ENCODE peak calls at places on chromosome 5, in eight cellular contexts. O, F, H, E, P, J, Z and S are unnamed samples. For H3K4me1, the result is how much of the 10 kb centered on the place peaks cover.

GRCh38 chr5:77588175-77588574 is 50.3 kb downstream of the OTP start:
- DNase-seq in H (no peak), J (no peak), Z (no peak), E (no peak), O (no peak), F (no peak), P (no peak), S (no peak)

GRCh38 chr5:176621661-176622079 is 8.7 kb downstream of the SNCB start:
- DNase-seq in E (no peak), F (no peak), P (peak), J (no peak), H (no peak), Z (no peak), O (no peak), S (peak)

GRCh38 chr5:40333459-40334241 is 346.1 kb upstream of the PTGER4 start:
- DNase-seq in E (no peak), F (no peak), Z (no peak), O (no peak), P (no peak), H (no peak), J (no peak), S (no peak)

GRCh38 chr5:51194626-51195025 is 188.6 kb upstream of the ISL1 start:
- DNase-seq in F (no peak), P (peak), E (no peak), O (no peak), H (no peak), J (no peak), Z (no peak), S (no peak)

GRCh38 chr5:1011226-1011631 is 2.6 kb downstream of the NKD2 start:
- DNase-seq in P (peak), H (no peak), Z (peak), E (peak), F (peak), J (peak), O (peak), S (no peak)

GRCh38 chr5:137217599-137218200 is 281.4 kb downstream of the SPOCK1 start:
- DNase-seq in E (no peak), O (no peak), J (no peak), F (no peak), Z (no peak), H (no peak), P (no peak), S (no peak)

GRCh38 chr5:182126-182525 is 9.2 kb upstream of the LRRC14B start:
- DNase-seq in H (no peak), J (no peak), Z (no peak), O (no peak), P (no peak), E (no peak), F (no peak), S (no peak)

GRCh38 chr5:180831139-180832080 is 28.8 kb upstream of the MGAT1 start:
- DNase-seq in E (peak), Z (peak), F (peak), H (peak), O (peak), P (peak), J (peak), S (peak)

GRCh38 chr5:120684213-120684612 is 220.1 kb downstream of the PRR16 start:
- DNase-seq in P (no peak), Z (no peak), F (no peak), J (no peak), O (no peak), E (no peak), H (no peak), S (peak)

GRCh38 chr5:37996918-37997317 is 157.1 kb upstream of the GDNF start:
- DNase-seq in J (no peak), F (no peak), O (no peak), P (no peak), Z (no peak), E (no peak), H (no peak), S (no peak)

GRCh38 chr5:118832974-118833373 is 155.4 kb downstream of the DTWD2 start:
- DNase-seq in F (no peak), P (no peak), H (no peak), O (no peak), J (no peak), Z (no peak), E (no peak), S (no peak)

GRCh38 chr5:66818935-66819328 is 222.7 kb downstream of the MAST4 start:
- DNase-seq in P (no peak), Z (no peak), E (no peak), H (no peak), O (no peak), F (no peak), J (no peak), S (no peak)

GRCh38 chr5:13566903-13567339 is 377.6 kb downstream of the DNAH5 start:
- DNase-seq in F (no peak), E (no peak), J (no peak), P (no peak), O (no peak), H (no peak), Z (no peak), S (no peak)

GRCh38 chr5:42021119-42021518 is 96.0 kb downstream of the FBXO4 start:
- DNase-seq in F (no peak), O (no peak), H (no peak), J (no peak), Z (no peak), P (no peak), E (no peak), S (peak)

GRCh38 chr5:39005566-39006232 is 68.5 kb downstream of the RICTOR start:
- DNase-seq in O (peak), P (no peak), J (no peak), H (no peak), Z (no peak), E (no peak), F (no peak), S (no peak)

GRCh38 chr5:146662229-146662628 is 146.2 kb upstream of the GPR151 start:
- DNase-seq in E (no peak), F (no peak), H (no peak), Z (no peak), O (peak), P (no peak), J (no peak), S (no peak)

GRCh38 chr5:118862596-118862995 is 125.8 kb downstream of the DTWD2 start:
- DNase-seq in Z (no peak), O (no peak), H (no peak), J (no peak), E (no peak), P (no peak), F (no peak), S (no peak)

GRCh38 chr5:40240111-40240510 is 439.6 kb upstream of the PTGER4 start:
- DNase-seq in F (no peak), O (no peak), P (no peak), J (no peak), H (no peak), E (no peak), Z (no peak), S (no peak)

GRCh38 chr5:143309661-143310431 is 93.6 kb downstream of the NR3C1 start:
- DNase-seq in J (no peak), E (no peak), Z (no peak), F (no peak), H (no peak), P (no peak), O (no peak), S (no peak)

GRCh38 chr5:160516696-160517530 is 95.3 kb downstream of the PTTG1 start:
- DNase-seq in J (no peak), P (no peak), E (no peak), F (no peak), O (no peak), H (no peak), Z (no peak), S (no peak)

GRCh38 chr5:43661102-43661501 is 58.1 kb downstream of the NNT start:
- DNase-seq in O (peak), Z (peak), F (no peak), H (no peak), E (no peak), J (no peak), P (peak), S (peak)

GRCh38 chr5:65925094-65925600 is 1.2 kb upstream of the ERBIN start:
- DNase-seq in O (peak), H (peak), J (peak), P (no peak), E (peak), Z (peak), F (peak), S (peak)

GRCh38 chr5:151597749-151598148 is 6.6 kb upstream of the FAT2 start:
- DNase-seq in H (no peak), P (no peak), Z (no peak), E (no peak), J (no peak), F (no peak), O (no peak), S (peak)

GRCh38 chr5:140855772-140856674 is at the start of gene PCDHA10:
- DNase-seq in H (no peak), J (no peak), Z (no peak), E (no peak), F (no peak), P (no peak), O (peak), S (no peak)

GRCh38 chr5:131286400-131286715 is 22.5 kb downstream of the CDC42SE2 start:
- DNase-seq in P (no peak), Z (no peak), O (no peak), F (no peak), E (no peak), J (no peak), H (no peak), S (no peak)

GRCh38 chr5:34591723-34592122 is 64.4 kb upstream of the RAI14 start:
- DNase-seq in P (no peak), F (no peak), E (no peak), O (no peak), H (no peak), Z (no peak), J (no peak), S (no peak)

DNA sequence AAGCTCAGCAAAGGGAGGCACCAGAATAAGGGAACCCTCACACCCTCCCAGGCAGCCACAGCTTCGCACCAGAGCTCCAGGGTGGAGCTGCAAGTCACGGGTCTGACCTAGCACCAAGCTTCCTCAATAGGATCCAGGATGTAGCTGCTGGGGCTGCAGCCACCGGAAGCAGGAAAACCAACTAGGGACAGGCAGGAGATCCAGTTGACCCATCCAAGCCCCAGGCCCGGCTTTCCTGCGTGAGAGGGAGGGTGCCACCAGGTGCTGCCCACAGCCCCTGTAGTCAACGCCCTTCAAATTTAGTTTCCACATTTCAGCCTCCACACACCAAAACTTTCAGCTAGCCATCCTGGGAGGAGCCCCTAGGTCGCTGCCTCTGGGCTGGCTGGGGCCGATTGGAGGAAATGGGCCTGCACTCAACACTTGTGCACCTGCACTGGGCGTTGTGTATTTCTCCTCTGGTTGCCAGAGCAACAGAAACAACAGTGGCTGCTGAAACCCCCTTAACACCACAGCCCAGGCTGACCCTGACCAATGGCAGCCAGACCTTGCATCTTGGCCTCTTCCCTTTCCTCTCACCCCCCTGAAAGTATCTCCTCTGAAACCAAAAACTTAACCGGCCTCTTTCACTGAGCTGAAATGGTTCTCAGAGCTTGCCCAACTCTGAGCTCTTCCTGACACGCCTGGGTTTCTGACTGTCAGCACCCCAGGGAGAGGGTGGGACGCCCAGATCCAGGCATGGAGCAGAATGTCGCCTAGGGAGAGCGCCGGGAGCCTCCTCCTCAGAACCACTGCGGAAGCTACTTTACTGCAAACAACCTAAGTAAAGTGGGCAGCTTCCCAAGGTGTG is 226.5 kb upstream of the MAP3K1 start:
- DNase-seq in H (peak), F (peak), E (peak), P (no peak), Z (no peak), J (peak), O (peak), S (no peak)
- H3K4me3 ChIP-seq in H (no peak), F (no peak), E (no peak), P (no peak), Z (no peak), J (no peak), O (peak), S (no peak)

GRCh38 chr5:135244620-135245021 is 154.4 kb downstream of the MACROH2A1 start:
- DNase-seq in E (peak), P (no peak), H (no peak), Z (peak), J (peak), O (no peak), F (peak), S (peak)

GRCh38 chr5:135246923-135247795 is 151.9 kb downstream of the MACROH2A1 start:
- DNase-seq in E (peak), J (peak), H (no peak), Z (no peak), F (peak), P (no peak), O (no peak), S (peak)

GRCh38 chr5:135248801-135249231 is 150.2 kb downstream of the MACROH2A1 start:
- DNase-seq in E (peak), Z (no peak), H (no peak), O (no peak), P (no peak), F (peak), J (peak), S (peak)

GRCh38 chr5:135245521-135246499 is 153.2 kb downstream of the MACROH2A1 start:
- DNase-seq in J (peak), F (no peak), H (no peak), E (peak), Z (peak), P (no peak), O (no peak), S (peak)

GRCh38 chr5:135246605-135246922 is 152.5 kb downstream of the MACROH2A1 start:
- DNase-seq in Z (no peak), J (peak), E (no peak), O (no peak), H (no peak), F (peak), P (no peak), S (no peak)
- H3K4me1 ChIP-seq in Z (under half), J (half or more), E (half or more), O (under half), H (under half), F (under half), P (half or more), S (under half)

GRCh38 chr5:172897691-172898512 is 61.3 kb upstream of the RPL26L1 start:
- DNase-seq in F (no peak), O (no peak), H (no peak), J (no peak), E (no peak), P (no peak), Z (no peak), S (peak)
- H3K27ac ChIP-seq in F (no peak), O (no peak), H (peak), J (peak), E (peak), P (peak), Z (peak), S (peak)

DNA sequence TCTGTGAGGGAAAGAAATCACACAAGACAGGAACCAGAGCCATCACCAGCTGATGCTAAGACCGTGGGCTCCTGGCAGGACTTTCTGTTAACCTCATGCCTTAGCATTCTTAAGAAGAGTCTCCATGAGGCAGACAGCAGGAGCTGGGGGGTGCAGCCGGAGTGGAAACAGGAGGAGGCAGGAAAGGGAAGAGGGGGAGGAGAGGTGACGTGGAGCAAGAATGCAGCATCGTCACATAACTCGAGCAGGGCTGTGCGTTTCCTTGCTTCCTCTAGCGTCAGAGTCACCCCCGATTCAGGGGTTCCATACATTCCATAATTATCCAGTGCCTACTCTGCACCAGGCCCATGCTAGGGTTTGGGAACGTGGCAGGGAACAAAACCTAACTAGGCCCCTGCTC is 53.7 kb downstream of the ERGIC1 start:
- DNase-seq in J (peak), H (no peak), E (no peak), F (no peak), Z (no peak), O (no peak), P (no peak), S (no peak)
- H3K4me3 ChIP-seq in J (peak), H (no peak), E (no peak), F (no peak), Z (no peak), O (no peak), P (no peak), S (no peak)

GRCh38 chr5:150411245-150411979 is 1.3 kb downstream of the CD74 start:
- DNase-seq in J (no peak), O (peak), P (no peak), F (peak), E (peak), H (peak), Z (no peak), S (no peak)
- H3K4me1 ChIP-seq in J (under half), O (half or more), P (under half), F (half or more), E (half or more), H (under half), Z (under half), S (under half)

GRCh38 chr5:103128202-103128601 is 8.1 kb downstream of the PPIP5K2 start:
- DNase-seq in E (no peak), F (no peak), Z (no peak), P (no peak), H (no peak), J (no peak), O (no peak), S (no peak)

GRCh38 chr5:103132684-103133083 is 12.6 kb downstream of the PPIP5K2 start:
- DNase-seq in J (no peak), F (no peak), O (no peak), P (no peak), Z (no peak), H (no peak), E (no peak), S (no peak)

GRCh38 chr5:103138202-103138601 is 18.1 kb downstream of the PPIP5K2 start:
- DNase-seq in J (no peak), F (no peak), E (no peak), P (no peak), H (no peak), Z (no peak), O (no peak), S (no peak)

GRCh38 chr5:103135461-103135860 is 15.4 kb downstream of the PPIP5K2 start:
- DNase-seq in F (no peak), Z (no peak), P (no peak), H (no peak), J (no peak), O (no peak), E (no peak), S (no peak)

GRCh38 chr5:103133231-103133630 is 13.1 kb downstream of the PPIP5K2 start:
- DNase-seq in P (no peak), E (no peak), H (no peak), F (no peak), J (no peak), O (no peak), Z (no peak), S (no peak)
- H3K27ac ChIP-seq in P (no peak), E (no peak), H (no peak), F (no peak), J (no peak), O (no peak), Z (no peak), S (no peak)

GRCh38 chr5:88691945-88692868 is 190.8 kb downstream of the MEF2C start:
- DNase-seq in O (no peak), H (no peak), E (no peak), P (no peak), J (no peak), Z (no peak), F (peak), S (no peak)
- H3K4me3 ChIP-seq in O (no peak), H (no peak), E (peak), P (no peak), J (no peak), Z (no peak), F (no peak), S (no peak)

GRCh38 chr5:154783774-154784460 is 28.7 kb downstream of the LARP1 start:
- DNase-seq in J (no peak), H (no peak), Z (no peak), O (no peak), F (no peak), P (no peak), E (no peak), S (no peak)

GRCh38 chr5:154782326-154782725 is 27.1 kb downstream of the LARP1 start:
- DNase-seq in O (no peak), J (no peak), F (no peak), P (no peak), E (no peak), H (no peak), Z (no peak), S (peak)

GRCh38 chr5:154782812-154783592 is 27.8 kb downstream of the LARP1 start:
- DNase-seq in J (no peak), H (no peak), O (no peak), E (no peak), F (no peak), Z (no peak), P (no peak), S (peak)

GRCh38 chr5:154786414-154786813 is 31.2 kb downstream of the LARP1 start:
- DNase-seq in H (no peak), E (no peak), Z (no peak), O (no peak), J (no peak), P (no peak), F (no peak), S (no peak)

DNA sequence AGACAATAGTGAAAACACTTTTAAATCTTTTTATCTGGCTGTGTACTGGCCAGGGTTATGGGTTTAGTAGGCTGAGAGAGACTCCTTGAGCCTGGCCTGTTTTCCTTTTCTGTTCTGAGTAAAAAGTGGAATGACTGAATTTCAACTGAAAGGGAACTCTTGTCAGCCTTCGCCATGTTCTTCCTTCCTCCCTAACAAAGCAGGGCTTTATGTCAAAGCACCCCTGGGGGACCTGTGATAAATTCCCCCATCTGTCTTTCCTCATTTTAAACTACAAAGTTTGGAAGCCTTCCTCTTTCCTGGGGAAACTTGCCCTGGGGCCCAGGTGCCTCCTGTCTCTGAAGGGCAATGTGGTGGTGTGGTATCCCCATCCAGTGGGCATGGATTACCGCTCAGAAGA is 29.7 kb downstream of the LARP1 start:
- DNase-seq in Z (no peak), P (no peak), F (no peak), H (no peak), E (no peak), J (no peak), O (no peak), S (no peak)
- H3K4me1 ChIP-seq in Z (half or more), P (under half), F (half or more), H (half or more), E (half or more), J (half or more), O (under half), S (under half)

GRCh38 chr5:88688242-88688959 is 194.6 kb downstream of the MEF2C start:
- DNase-seq in H (no peak), P (no peak), F (no peak), E (no peak), J (no peak), O (no peak), Z (no peak), S (no peak)
- H3K27ac ChIP-seq in H (no peak), P (no peak), F (no peak), E (no peak), J (no peak), O (no peak), Z (no peak), S (no peak)